ENCODE peak calls at places on chromosome 6, in four cellular contexts. R is left cardiac atrium; C is activated CD8-positive, alpha-beta memory T cell treated with anti-CD3 and anti-CD28 coated beads, Interleukin-2, amount 50 U/mL, for 4 hours; T is stimulated activated CD8-positive, alpha-beta memory T cell treated with anti-CD3 and anti-CD28 coated beads, Interleukin-2, amount 100 ng/mL, for 48 hours. H is an unnamed sample.

GRCh38 chr6:34231566-34232336 is 4.9 kb upstream of the HMGA1 start:
- DNase-seq in C (no peak), R (no peak), T (no peak), H (no peak)

GRCh38 chr6:120854583-120854982 is 479.7 kb downstream of the TBC1D32 start:
- DNase-seq in C (no peak), R (no peak), T (no peak), H (no peak)

GRCh38 chr6:157263146-157263545 is 60.2 kb downstream of the TMEM242 start:
- DNase-seq in R (peak), C (no peak), T (no peak), H (no peak)

GRCh38 chr6:144515761-144516160 is 230.6 kb downstream of the UTRN start:
- DNase-seq in C (no peak), T (no peak), R (no peak), H (no peak)

GRCh38 chr6:72035966-72036365 is 149.6 kb downstream of the RIMS1 start:
- DNase-seq in C (no peak), T (no peak), R (no peak), H (no peak)

GRCh38 chr6:35592178-35592577 is 79.5 kb upstream of the TULP1 start:
- DNase-seq in T (no peak), C (no peak), R (no peak), H (no peak)

GRCh38 chr6:127198549-127198948 is 68.1 kb upstream of the RNF146 start:
- DNase-seq in T (no peak), R (no peak), C (no peak), H (peak)

GRCh38 chr6:56480246-56480645 is 162.4 kb downstream of the DST start:
- DNase-seq in R (no peak), C (no peak), T (no peak), H (no peak)

GRCh38 chr6:56995347-56995746 is 40.4 kb downstream of the BEND6 start:
- DNase-seq in C (no peak), R (no peak), T (no peak), H (no peak)

GRCh38 chr6:149194815-149195558 is 122.5 kb upstream of the TAB2 start:
- DNase-seq in T (no peak), R (no peak), C (no peak), H (no peak)

GRCh38 chr6:26217714-26218075 is 130.5 kb downstream of the HFE start:
- DNase-seq in T (no peak), R (no peak), C (no peak), H (no peak)

H was measured in CD14-positive monocyte.